ENCODE peak calls at places on chromosomes 1 and 21, in nine cellular contexts. P is NCI-H1105 treated with DMSO at 0.1 percent for 48 hours; G is MV-4-11; J is aorta; L is NB4; W is stimulated activated CD4-positive, alpha-beta T cell treated with anti-CD3 and anti-CD28 coated beads, Interleukin-1b, Interleukin-23, amount 100 ng/mL, for 48 hours; Q is GM10248; V is tibial nerve; F is LHCN-M2. I is an unnamed sample.

GRCh38 chr1:156912310-156912709 is 8.1 kb upstream of the LRRC71 start:
- DNase-seq in J (no peak), Q (no peak), W (no peak), V (no peak), P (no peak), F (no peak), L (no peak), G (no peak), I (no peak)

GRCh38 chr1:235027076-235027861 is 101.4 kb downstream of the TOMM20 start:
- DNase-seq in W (no peak), G (no peak), L (no peak), F (no peak), P (no peak), J (no peak), Q (no peak), V (no peak), I (no peak)

GRCh38 chr1:202671388-202671787 is 38.9 kb downstream of the SYT2 start:
- DNase-seq in J (no peak), W (no peak), P (no peak), F (no peak), L (no peak), Q (no peak), G (no peak), V (no peak), I (no peak)

GRCh38 chr1:78519446-78519845 is 28.7 kb downstream of the PTGFR start:
- DNase-seq in L (no peak), W (no peak), G (no peak), Q (no peak), V (no peak), J (no peak), P (no peak), F (peak), I (no peak)

GRCh38 chr1:160092366-160093068 is 5.9 kb downstream of the IGSF8 start:
- DNase-seq in J (no peak), L (no peak), W (no peak), P (no peak), V (no peak), Q (no peak), F (no peak), G (no peak), I (no peak)

GRCh38 chr21:45069711-45070110 is 4.7 kb upstream of the ADARB1 start:
- DNase-seq in L (no peak), F (no peak), V (no peak), Q (no peak), G (no peak), W (no peak), J (no peak), P (no peak), I (no peak)

GRCh38 chr21:44199448-44199847 is 41.3 kb downstream of the ICOSLG start:
- DNase-seq in Q (no peak), P (no peak), V (no peak), F (no peak), G (no peak), L (no peak), W (no peak), J (peak), I (no peak)

GRCh38 chr1:41783189-41783639 is 135.5 kb downstream of the HIVEP3 start:
- DNase-seq in Q (no peak), J (no peak), V (no peak), W (peak), L (no peak), G (peak), F (peak), P (no peak), I (no peak)

GRCh38 chr1:219537182-219537581 is 75.7 kb downstream of the ZC3H11B start:
- DNase-seq in W (no peak), V (no peak), L (no peak), J (no peak), P (no peak), F (no peak), G (no peak), Q (no peak), I (no peak)

GRCh38 chr1:213094446-213094845 is 43.4 kb downstream of the RPS6KC1 start:
- DNase-seq in G (no peak), L (no peak), P (no peak), J (no peak), Q (no peak), W (no peak), V (no peak), F (no peak), I (no peak)

GRCh38 chr21:34011660-34012059 is 61.7 kb upstream of the MRPS6 start:
- DNase-seq in V (no peak), P (no peak), W (no peak), F (peak), G (no peak), L (no peak), J (no peak), Q (no peak), I (no peak)

GRCh38 chr1:230763927-230764591 is 16.9 kb downstream of the CAPN9 start:
- DNase-seq in P (no peak), L (no peak), Q (no peak), G (no peak), V (no peak), W (no peak), F (no peak), J (no peak), I (no peak)

GRCh38 chr1:168913711-168914463 is 184.9 kb upstream of the DPT start:
- DNase-seq in Q (no peak), F (no peak), W (no peak), L (no peak), J (no peak), P (peak), V (no peak), G (no peak), I (no peak)

GRCh38 chr21:43287111-43287973 is 118.5 kb downstream of the CRYAA start:
- DNase-seq in V (no peak), Q (no peak), W (no peak), G (no peak), L (peak), P (peak), F (peak), J (no peak), I (no peak)

GRCh38 chr1:162412002-162412401 is at the start of gene SH2D1B:
- DNase-seq in J (no peak), G (no peak), W (no peak), L (no peak), P (no peak), F (peak), Q (no peak), V (no peak), I (no peak)

GRCh38 chr1:42439940-42440339 is 15.9 kb downstream of the ZMYND12 start:
- DNase-seq in P (no peak), L (no peak), W (no peak), J (no peak), V (no peak), Q (no peak), F (peak), G (no peak), I (no peak)

GRCh38 chr21:37032877-37033471 is 26.5 kb downstream of the RIPPLY3 start:
- DNase-seq in Q (no peak), P (no peak), J (no peak), V (no peak), G (peak), F (peak), L (no peak), W (no peak), I (peak)

GRCh38 chr1:18602533-18603211 is 28.0 kb upstream of the PAX7 start:
- DNase-seq in Q (no peak), L (no peak), W (no peak), V (no peak), P (no peak), G (no peak), F (peak), J (peak), I (no peak)

GRCh38 chr1:1833456-1833855 is 55.2 kb upstream of the NADK start:
- DNase-seq in G (no peak), L (no peak), J (no peak), P (no peak), W (no peak), F (no peak), Q (no peak), V (no peak), I (no peak)

GRCh38 chr1:223143760-223144248 is 756 bp upstream of the TLR5 start:
- DNase-seq in V (no peak), G (peak), P (peak), W (peak), F (peak), L (peak), Q (peak), J (no peak), I (no peak)

GRCh38 chr21:17523007-17523451 is 10.2 kb downstream of the CXADR start:
- DNase-seq in W (no peak), Q (no peak), V (no peak), J (no peak), P (no peak), L (no peak), G (no peak), F (no peak), I (no peak)

GRCh38 chr1:8790478-8790877 is 27.0 kb downstream of the RERE start:
- DNase-seq in G (no peak), V (no peak), J (no peak), L (no peak), W (no peak), Q (no peak), F (no peak), P (no peak), I (no peak)

GRCh38 chr1:68112835-68113243 is 62.4 kb upstream of the DIRAS3 start:
- DNase-seq in J (no peak), W (no peak), P (peak), Q (no peak), F (peak), G (no peak), V (no peak), L (no peak), I (no peak)

GRCh38 chr1:197958438-197958837 is 41.3 kb downstream of the LHX9 start:
- DNase-seq in F (no peak), L (no peak), Q (no peak), G (no peak), J (no peak), V (no peak), W (no peak), P (peak), I (no peak)

GRCh38 chr1:94974224-94974623 is 47.3 kb upstream of the CNN3 start:
- DNase-seq in J (no peak), V (no peak), W (no peak), F (no peak), G (no peak), P (no peak), Q (no peak), L (no peak), I (no peak)

GRCh38 chr1:101055623-101056022 is 30.0 kb upstream of the DPH5 start:
- DNase-seq in P (no peak), G (no peak), J (no peak), Q (no peak), W (no peak), V (no peak), F (no peak), L (no peak), I (no peak)

GRCh38 chr1:9145021-9145668 is 16.2 kb upstream of the GPR157 start:
- DNase-seq in G (no peak), F (peak), P (no peak), V (no peak), L (no peak), Q (peak), W (peak), J (peak), I (no peak)

GRCh38 chr21:33070921-33071877 is 1.3 kb downstream of the OLIG1 start:
- DNase-seq in V (no peak), F (no peak), L (peak), Q (no peak), G (peak), W (no peak), J (no peak), P (peak), I (no peak)

GRCh38 chr1:233020441-233020840 is 70.0 kb downstream of the NTPCR start:
- DNase-seq in Q (no peak), G (peak), L (no peak), W (no peak), J (no peak), F (no peak), P (no peak), V (no peak), I (peak)

GRCh38 chr1:91647061-91647460 is 146.4 kb downstream of the CDC7 start:
- DNase-seq in G (no peak), F (no peak), W (no peak), P (no peak), V (no peak), Q (no peak), L (no peak), J (no peak), I (no peak)

GRCh38 chr1:29145739-29146437 is 22.2 kb upstream of the TMEM200B start:
- DNase-seq in L (no peak), F (no peak), G (no peak), V (no peak), P (no peak), Q (no peak), W (no peak), J (no peak), I (no peak)

GRCh38 chr1:8862528-8862927 is 16.0 kb downstream of the ENO1 start:
- DNase-seq in V (no peak), P (no peak), L (peak), J (no peak), W (peak), Q (no peak), G (no peak), F (no peak), I (no peak)

GRCh38 chr1:245953876-245954660 is 553.0 kb downstream of the SMYD3 start:
- DNase-seq in G (no peak), F (no peak), J (no peak), Q (peak), V (no peak), W (no peak), L (peak), P (no peak), I (no peak)